ENCODE peak calls at places on chromosome 21, in six cellular contexts. I is HCT116, F is Panc1, O is HepG2, D is GM23338, P is GM12878. A is an unnamed sample.

GRCh38 chr21:36684957-36685714 is 13.8 kb upstream of the SIM2 start:
- ATAC-seq in F (no peak), I (no peak), P (no peak), D (no peak), O (no peak), A (no peak)

GRCh38 chr21:33936221-33937038 is 20.8 kb upstream of the ATP5PO start:
- ATAC-seq in P (no peak), D (peak; percentile 46), O (no peak), F (no peak), I (no peak), A (peak; percentile 56)

GRCh38 chr21:41120997-41121396 is 47.0 kb upstream of the BACE2 start:
- ATAC-seq in P (no peak), D (no peak), I (no peak), O (no peak), F (no peak), A (no peak)

GRCh38 chr21:34061983-34062382 is 11.4 kb upstream of the MRPS6 start:
- ATAC-seq in D (peak; percentile 77), O (no peak), P (peak; percentile 81), I (peak; percentile 95), F (no peak), A (no peak)

GRCh38 chr21:40143822-40144525 is 276.7 kb downstream of the PCP4 start:
- ATAC-seq in O (peak; percentile 78), F (peak; percentile 73), D (peak; percentile 77), P (no peak), I (peak; percentile 46), A (peak; percentile 49)

GRCh38 chr21:25462517-25462971 is 144.7 kb downstream of the MRPL39 start:
- ATAC-seq in P (peak; percentile 70), D (no peak), F (no peak), I (no peak), O (no peak), A (no peak)

GRCh38 chr21:14645702-14646101 is 99.6 kb upstream of the SAMSN1 start:
- ATAC-seq in O (no peak), D (no peak), P (no peak), F (no peak), I (no peak), A (no peak)

GRCh38 chr21:37232274-37233018 is 34.7 kb downstream of the VPS26C start:
- ATAC-seq in D (no peak), O (no peak), I (no peak), P (peak; percentile 96), F (no peak), A (no peak)

GRCh38 chr21:33205476-33205875 is 24.3 kb upstream of the IFNAR2 start:
- ATAC-seq in D (no peak), O (no peak), P (peak; percentile 29), I (no peak), F (no peak), A (no peak)

GRCh38 chr21:15564907-15565306 is 164.9 kb upstream of the USP25 start:
- ATAC-seq in I (no peak), D (no peak), P (no peak), O (no peak), F (no peak), A (no peak)

GRCh38 chr21:45202889-45203288 is 84.8 kb downstream of the POFUT2 start:
- ATAC-seq in F (no peak), P (no peak), O (no peak), D (peak; percentile 21), I (no peak), A (no peak)
- TF ChIP-seq POLR2AphosphoS5 in F (no peak), P (no peak), O (no peak), D (no peak), I (no peak), A (no peak)

DNA sequence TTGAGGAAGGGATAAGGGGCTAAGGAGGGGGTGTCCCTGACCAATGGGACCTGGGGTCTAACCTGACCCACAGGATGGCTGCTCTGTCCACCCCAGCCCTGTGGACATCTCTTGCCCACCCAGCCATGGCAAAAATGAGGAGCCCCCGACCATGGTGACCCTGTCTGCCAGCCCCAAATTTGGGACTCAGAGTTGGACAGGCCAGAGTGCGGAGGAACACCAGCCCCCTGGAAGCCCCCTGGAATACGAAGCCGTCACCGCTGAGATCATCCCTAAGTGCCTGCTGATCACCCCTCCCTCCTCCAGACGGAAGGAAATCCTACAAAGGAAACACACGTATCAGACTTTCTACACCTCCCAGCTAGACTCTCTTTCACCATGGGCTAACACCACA is 119.3 kb downstream of the SIK1 start:
- ATAC-seq in P (no peak), I (no peak), F (no peak), D (no peak), O (no peak), A (no peak)
- H3K4me1 ChIP-seq in P (peaks cover 21% of the 10 kb centered on the region), I (peaks cover 10% of the 10 kb centered on the region), F (peaks cover 2% of the 10 kb centered on the region), D (peaks cover 17% of the 10 kb centered on the region), O (peaks cover 75% of the 10 kb centered on the region), A (no peaks in the 10 kb centered on the region)

GRCh38 chr21:45981154-45981606 is 390 bp upstream of the COL6A1 start:
- ATAC-seq in D (peak; percentile 43), O (peak; percentile 50), I (peak; percentile 71), F (peak; percentile 72), P (peak; percentile 55), A (peak; percentile 72)
- TF ChIP-seq POLR2AphosphoS5 in D (peak; percentile 70), O (no peak), I (peak; percentile 78), F (no peak), P (no peak), A (peak; percentile 77)

DNA sequence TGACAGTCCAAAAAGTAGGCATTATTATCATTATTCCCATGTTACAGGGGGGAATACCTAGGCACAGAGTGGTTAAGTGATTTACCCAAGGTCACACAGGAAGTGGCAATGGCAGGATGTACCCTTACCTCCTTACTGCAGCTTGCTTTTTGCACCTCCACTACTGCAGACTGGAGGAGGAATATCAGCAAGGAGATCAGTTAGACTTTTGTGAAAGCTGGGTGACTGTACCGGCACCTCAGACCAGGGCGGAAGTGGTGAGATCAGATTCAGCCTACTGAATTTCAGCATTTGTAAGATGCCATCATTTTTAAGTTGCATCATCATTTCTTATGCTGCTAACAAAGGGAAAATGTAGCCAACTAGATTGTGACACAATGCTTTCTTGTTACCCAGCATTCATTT is 4.5 kb downstream of the ADARB1 start:
- ATAC-seq in F (no peak), I (no peak), P (no peak), D (no peak), O (no peak), A (peak; percentile 13)
- H3K4me1 ChIP-seq in F (peaks cover 7% of the 10 kb centered on the region), I (peaks cover 21% of the 10 kb centered on the region), P (peaks cover 5% of the 10 kb centered on the region), D (peaks cover 7% of the 10 kb centered on the region), O (peaks cover 18% of the 10 kb centered on the region), A (peaks cover 22% of the 10 kb centered on the region)

GRCh38 chr21:38952890-38953289 is 147.2 kb downstream of the ETS2 start:
- ATAC-seq in P (no peak), O (no peak), I (no peak), F (no peak), D (no peak), A (no peak)

GRCh38 chr21:38953516-38953915 is 147.8 kb downstream of the ETS2 start:
- ATAC-seq in I (no peak), O (no peak), P (no peak), D (no peak), F (no peak), A (no peak)

GRCh38 chr21:38956006-38956405 is 150.3 kb downstream of the ETS2 start:
- ATAC-seq in I (no peak), D (no peak), O (no peak), F (no peak), P (no peak), A (no peak)

GRCh38 chr21:38955495-38955894 is 149.8 kb downstream of the ETS2 start:
- ATAC-seq in O (no peak), P (no peak), D (no peak), F (no peak), I (no peak), A (no peak)

DNA sequence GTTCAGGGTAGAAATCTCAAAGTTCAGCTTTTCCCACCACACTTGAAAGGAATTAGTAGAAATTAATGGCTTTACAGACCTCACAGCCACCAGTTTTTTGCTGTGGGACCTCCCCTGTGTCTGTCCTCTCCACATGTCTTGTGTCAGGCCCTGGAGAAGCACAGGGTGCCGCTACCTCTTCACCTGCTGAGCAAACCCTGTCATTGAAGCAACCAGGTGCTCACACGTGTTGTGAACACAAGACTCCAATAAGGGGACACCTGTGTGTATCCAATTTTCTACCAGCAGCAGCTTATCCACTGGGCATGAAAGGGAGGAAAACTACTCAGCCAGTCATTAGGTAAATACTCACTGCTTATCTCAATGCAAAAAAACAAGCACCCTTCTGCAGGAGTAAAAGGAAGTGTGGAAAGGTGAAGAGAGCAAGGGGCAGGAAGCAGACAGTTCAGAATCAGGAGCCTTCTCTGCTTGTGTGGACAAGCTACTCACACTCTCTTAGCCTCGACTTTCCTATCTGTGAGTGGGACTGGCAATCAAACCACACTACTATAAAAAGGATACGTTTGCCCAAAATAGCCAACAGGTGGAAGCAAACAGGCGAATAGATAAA is 148.8 kb downstream of the ETS2 start:
- ATAC-seq in P (no peak), D (no peak), F (no peak), O (no peak), I (no peak), A (no peak)
- TF ChIP-seq POLR2AphosphoS5 in P (no peak), D (no peak), F (no peak), O (no peak), I (no peak), A (no peak)

GRCh38 chr21:45353200-45353599 is 51.8 kb upstream of the COL18A1 start:
- ATAC-seq in I (no peak), O (no peak), F (peak; percentile 22), P (no peak), D (no peak), A (no peak)

GRCh38 chr21:45351526-45352275 is 53.3 kb upstream of the COL18A1 start:
- ATAC-seq in F (no peak), P (no peak), I (no peak), D (no peak), O (no peak), A (no peak)

GRCh38 chr21:45354970-45355369 is 50.0 kb upstream of the COL18A1 start:
- ATAC-seq in I (no peak), P (no peak), F (no peak), D (no peak), O (no peak), A (no peak)

GRCh38 chr21:45351061-45351460 is 53.9 kb upstream of the COL18A1 start:
- ATAC-seq in P (no peak), F (no peak), I (no peak), D (no peak), O (no peak), A (no peak)

DNA sequence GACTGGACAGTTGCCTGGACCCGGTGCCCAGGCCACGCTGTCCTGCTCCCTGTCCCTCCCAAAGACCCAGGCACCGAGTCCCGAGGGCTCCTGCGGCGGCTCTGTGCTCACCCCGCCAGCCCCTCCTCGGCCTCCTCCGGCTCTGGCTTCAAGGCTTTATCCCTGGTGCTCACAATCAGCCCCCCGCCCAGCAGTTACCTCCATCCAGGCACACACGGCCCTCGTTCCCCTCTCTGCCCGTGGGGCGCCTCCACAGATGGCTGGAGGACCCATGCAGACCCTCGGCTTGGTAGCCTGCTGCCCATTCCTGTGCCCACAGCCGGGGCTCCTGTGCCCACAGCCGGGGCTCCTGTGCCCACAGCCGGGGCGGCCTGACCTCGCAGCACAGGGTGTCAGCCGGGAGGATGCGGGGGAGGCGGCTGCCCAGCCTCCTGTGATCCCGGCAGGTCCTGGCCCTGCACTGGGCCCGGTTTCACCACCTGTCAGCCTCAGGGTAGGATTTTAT is 52.3 kb upstream of the COL18A1 start:
- ATAC-seq in F (peak; percentile 28), D (no peak), P (no peak), O (no peak), I (no peak), A (no peak)
- H3K4me1 ChIP-seq in F (peaks cover 16% of the 10 kb centered on the region), D (no peaks in the 10 kb centered on the region), P (no peaks in the 10 kb centered on the region), O (peaks cover 61% of the 10 kb centered on the region), I (no peaks in the 10 kb centered on the region), A (peaks cover 15% of the 10 kb centered on the region)

GRCh38 chr21:44793269-44794030 is 8.2 kb downstream of the UBE2G2 start:
- ATAC-seq in F (peak; percentile 96), P (peak; percentile 94), I (peak; percentile 98), D (peak; percentile 95), O (peak; percentile 95), A (peak; percentile 85)
- TF ChIP-seq POLR2AphosphoS5 in F (no peak), P (no peak), I (no peak), D (no peak), O (no peak), A (no peak)